ENCODE peak calls at places on chromosome 13, in five cellular contexts. I is lower leg skin, O is breast epithelium, W is BE2C, F is fibroblast of lung. K is an unnamed sample.

GRCh38 chr13:50388481-50388880 is 373.2 kb downstream of the KCNRG start:
- DNase-seq in W (no peak), O (no peak), F (no peak), I (no peak), K (no peak)

GRCh38 chr13:20989883-20990282 is 71.5 kb downstream of the LATS2 start:
- DNase-seq in O (no peak), I (no peak), F (no peak), W (no peak), K (no peak)

GRCh38 chr13:75135325-75135825 is 346.6 kb downstream of the TBC1D4 start:
- DNase-seq in W (no peak), O (no peak), I (no peak), F (peak; percentile 98), K (peak; percentile 93)

GRCh38 chr13:94128430-94128829 is 351.1 kb downstream of the DCT start:
- DNase-seq in W (no peak), O (no peak), I (peak; percentile 44), F (no peak), K (no peak)

GRCh38 chr13:40798380-40798779 is 9.0 kb downstream of the SLC25A15 start:
- DNase-seq in I (no peak), F (no peak), O (no peak), W (no peak), K (no peak)

GRCh38 chr13:25943081-25943480 is 108.7 kb downstream of the SHISA2 start:
- DNase-seq in I (no peak), O (no peak), F (no peak), W (no peak), K (no peak)

GRCh38 chr13:100671389-100672182 is 3.0 kb downstream of the TMTC4 start:
- DNase-seq in F (no peak), O (no peak), I (no peak), W (no peak), K (no peak)

GRCh38 chr13:94371855-94372254 is 107.6 kb downstream of the DCT start:
- DNase-seq in W (no peak), O (no peak), I (no peak), F (no peak), K (no peak)

GRCh38 chr13:22757530-22758120 is 423.2 kb upstream of the SGCG start:
- DNase-seq in W (no peak), O (no peak), F (peak; percentile 56), I (no peak), K (no peak)

GRCh38 chr13:63396746-63397145 is 1981.1 kb upstream of the PCDH20 start:
- DNase-seq in I (no peak), W (no peak), F (no peak), O (no peak), K (no peak)

GRCh38 chr13:70816853-70817252 is 708.6 kb upstream of the KLHL1 start:
- DNase-seq in F (peak; percentile 57), I (no peak), W (no peak), O (no peak), K (no peak)

GRCh38 chr13:68509734-68510621 is 1279.8 kb upstream of the PCDH9 start:
- DNase-seq in I (no peak), F (no peak), O (no peak), W (no peak), K (no peak)

GRCh38 chr13:111852701-111853100 is 214.2 kb upstream of the SOX1 start:
- DNase-seq in W (no peak), I (no peak), F (no peak), O (no peak), K (no peak)

GRCh38 chr13:88103824-88104223 is 432.7 kb downstream of the SLITRK5 start:
- DNase-seq in W (no peak), F (no peak), O (no peak), I (no peak), K (no peak)

GRCh38 chr13:76048675-76049396 is 412.7 kb downstream of the LMO7 start:
- DNase-seq in I (no peak), O (no peak), W (no peak), F (peak; percentile 13), K (no peak)

GRCh38 chr13:50485979-50486935 is 357.2 kb downstream of the DLEU7 start:
- DNase-seq in W (peak; percentile 66), O (no peak), F (peak; percentile 57), I (no peak), K (no peak)

GRCh38 chr13:44746690-44747089 is 170.6 kb upstream of the TSC22D1 start:
- DNase-seq in I (no peak), O (no peak), F (no peak), W (no peak), K (no peak)

GRCh38 chr13:48727252-48728011 is 73.7 kb downstream of the CYSLTR2 start:
- DNase-seq in W (no peak), I (no peak), F (peak; percentile 92), O (no peak), K (no peak)

GRCh38 chr13:111484129-111484925 is 163.9 kb downstream of the TEX29 start:
- DNase-seq in W (no peak), I (no peak), F (no peak), O (no peak), K (no peak)

GRCh38 chr13:99930925-99931324 is 40.6 kb downstream of the ZIC5 start:
- DNase-seq in I (no peak), O (no peak), F (no peak), W (no peak), K (no peak)

GRCh38 chr13:97288486-97288900 is 66.4 kb downstream of the MBNL2 start:
- DNase-seq in F (no peak), O (no peak), W (no peak), I (no peak), K (no peak)

GRCh38 chr13:32650705-32651311 is 64.6 kb downstream of the PDS5B start:
- DNase-seq in F (peak; percentile 83), W (peak; percentile 67), O (no peak), I (peak; percentile 26), K (peak; percentile 46)

GRCh38 chr13:67740871-67741475 is 510.8 kb upstream of the PCDH9 start:
- DNase-seq in F (peak; percentile 7), W (no peak), I (no peak), O (no peak), K (no peak)

GRCh38 chr13:94031609-94032008 is 447.9 kb downstream of the DCT start:
- DNase-seq in I (no peak), W (no peak), F (no peak), O (no peak), K (no peak)

GRCh38 chr13:44303681-44304432 is 69.8 kb upstream of the SERP2 start:
- DNase-seq in F (no peak), I (peak; percentile 47), W (peak; percentile 89), O (no peak), K (no peak)

GRCh38 chr13:46184277-46184699 is 2.3 kb upstream of the LCP1 start:
- DNase-seq in I (no peak), W (peak; percentile 35), F (no peak), O (no peak), K (no peak)

GRCh38 chr13:93147293-93147645 is 79.3 kb upstream of the GPC6 start:
- DNase-seq in I (no peak), O (no peak), F (no peak), W (no peak), K (no peak)

GRCh38 chr13:27643334-27644158 is 21.9 kb downstream of the POLR1D start:
- DNase-seq in F (no peak), W (no peak), O (no peak), I (no peak), K (no peak)

GRCh38 chr13:34155931-34156607 is 338.1 kb downstream of the RFC3 start:
- DNase-seq in W (no peak), I (no peak), O (no peak), F (peak; percentile 23), K (peak; percentile 83)

GRCh38 chr13:111337206-111337605 is 16.8 kb downstream of the TEX29 start:
- DNase-seq in F (peak; percentile 95), O (no peak), W (no peak), I (no peak), K (peak; percentile 78)

GRCh38 chr13:34591801-34592454 is 350.1 kb upstream of the NBEA start:
- DNase-seq in I (peak; percentile 39), O (no peak), W (no peak), F (no peak), K (no peak)

GRCh38 chr13:100156786-100157185 is 67.9 kb downstream of the PCCA start:
- DNase-seq in W (no peak), F (no peak), I (no peak), O (no peak), K (no peak)

DNA sequence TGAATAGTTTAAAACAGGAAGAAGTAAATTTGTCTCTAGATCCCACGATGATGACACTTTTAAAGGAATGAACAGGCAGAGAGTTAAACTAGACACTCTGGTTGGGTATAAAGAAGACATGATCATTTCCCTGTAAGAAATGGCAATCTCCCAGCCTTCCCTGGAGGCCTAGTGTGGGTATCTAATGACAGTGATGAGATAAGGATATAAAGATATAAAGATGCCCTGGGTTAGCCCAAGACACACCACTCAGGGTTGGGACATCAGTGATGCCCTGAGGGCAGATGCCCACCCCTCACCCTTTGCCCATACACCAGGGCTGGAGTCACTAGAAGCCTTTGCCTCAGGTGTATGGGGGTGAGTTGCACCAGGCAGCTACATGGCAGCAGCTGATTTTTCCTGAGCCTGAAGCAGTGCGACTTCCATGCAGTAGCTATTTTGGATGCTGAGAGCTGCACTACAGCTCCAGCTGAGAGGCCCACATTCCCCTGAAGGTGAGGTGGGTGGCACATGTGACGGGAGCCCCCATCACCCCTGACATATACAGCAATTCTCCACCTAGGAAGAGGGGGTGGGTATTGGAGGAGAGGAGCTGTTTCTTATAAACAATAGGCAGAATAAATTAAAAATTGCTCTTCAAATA is 177.5 kb downstream of the NDFIP2 start:
- DNase-seq in O (no peak), W (peak; percentile 30), F (no peak), I (no peak), K (no peak)
- TF ChIP-seq CTCF in O (no peak), W (no peak), F (no peak), I (no peak), K (no peak)

GRCh38 chr13:114110091-114110829 is 22.2 kb downstream of the RASA3 start:
- DNase-seq in O (no peak), F (no peak), I (no peak), W (peak; percentile 52), K (no peak)
- TF ChIP-seq CTCF in O (no peak), F (no peak), I (no peak), W (peak; percentile 37), K (peak; percentile 24)

GRCh38 chr13:102566513-102566912 is 30.3 kb upstream of the TPP2 start:
- DNase-seq in F (no peak), W (no peak), I (no peak), O (no peak), K (no peak)

GRCh38 chr13:102569488-102569887 is 27.3 kb upstream of the TPP2 start:
- DNase-seq in I (no peak), O (no peak), F (peak; percentile 21), W (no peak), K (peak; percentile 33)

GRCh38 chr13:102567857-102568256 is 28.9 kb upstream of the TPP2 start:
- DNase-seq in W (no peak), F (no peak), I (no peak), O (no peak), K (no peak)

DNA sequence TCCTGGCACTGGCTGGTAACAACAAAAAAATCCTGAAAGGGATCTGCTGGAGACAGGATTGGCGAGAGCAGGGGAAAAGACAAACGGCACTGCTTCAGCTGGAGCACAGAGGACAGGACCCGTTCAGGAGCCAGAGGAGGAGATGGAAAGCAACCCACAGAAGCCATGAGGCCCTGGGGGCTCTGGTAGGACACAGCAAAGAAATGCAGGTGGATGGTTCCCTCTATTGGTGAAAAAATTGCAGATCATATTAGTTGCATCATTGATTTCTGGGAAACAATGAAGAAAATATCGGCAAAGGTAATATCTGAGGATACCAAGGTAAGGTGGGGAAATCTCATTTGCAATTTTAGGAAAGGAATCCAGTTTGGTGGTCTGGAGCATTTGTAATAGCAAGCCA is 25.7 kb upstream of the TPP2 start:
- DNase-seq in W (peak; percentile 58), O (no peak), F (no peak), I (no peak), K (no peak)
- TF ChIP-seq CTCF in W (peak; percentile 61), O (no peak), F (peak; percentile 15), I (no peak), K (peak; percentile 35)

GRCh38 chr13:30934381-30934780 is 1.9 kb downstream of the TEX26 start:
- DNase-seq in I (no peak), F (no peak), O (no peak), W (no peak), K (peak; percentile 3)
- TF ChIP-seq CTCF in I (no peak), F (no peak), O (no peak), W (peak; percentile 30), K (peak; percentile 36)